ENCODE peak calls at places on chromosomes 1 and 21, in ten cellular contexts. M is stromal cell of bone marrow; O is stimulated activated CD4-positive, alpha-beta T cell treated with anti-CD3 and anti-CD28 coated beads, Interleukin-1b, Interleukin-23, amount 100 ng/mL, for 4 hours; F is cardiac septum; Y is fibroblast of lung; B is H54; L is KBM-7; A is bronchial epithelial cell; G is GM06990; J is cardiac muscle cell. W is an unnamed sample.

GRCh38 chr1:109371271-109371739 is 26.4 kb downstream of the SORT1 start:
- DNase-seq in M (peak), O (no peak), F (no peak), Y (peak), B (no peak), L (peak), A (peak), G (no peak), J (no peak), W (no peak)

GRCh38 chr1:227437495-227438008 is 119.3 kb upstream of the CDC42BPA start:
- DNase-seq in M (peak), O (no peak), F (no peak), Y (peak), B (peak), L (peak), A (peak), G (no peak), J (peak), W (peak)

GRCh38 chr21:43975469-43976098 is 36.5 kb upstream of the TRAPPC10 start:
- DNase-seq in M (peak), O (peak), F (peak), Y (peak), B (peak), L (peak), A (peak), G (peak), J (peak), W (peak)

GRCh38 chr1:43058545-43059360 is 100.1 kb upstream of the SLC2A1 start:
- DNase-seq in M (peak), O (no peak), F (no peak), Y (peak), B (peak), L (peak), A (peak), G (no peak), J (peak), W (no peak)

GRCh38 chr1:9281907-9282306 is 10.8 kb upstream of the SPSB1 start:
- DNase-seq in M (no peak), O (no peak), F (no peak), Y (no peak), B (no peak), L (no peak), A (no peak), G (no peak), J (no peak), W (no peak)

GRCh38 chr1:241598234-241598633 is 41.9 kb downstream of the CHML start:
- DNase-seq in M (no peak), O (no peak), F (no peak), Y (no peak), B (no peak), L (no peak), A (no peak), G (no peak), J (no peak), W (no peak)

GRCh38 chr1:38680801-38681510 is 178.6 kb downstream of the RRAGC start:
- DNase-seq in M (no peak), O (no peak), F (peak), Y (peak), B (no peak), L (no peak), A (peak), G (no peak), J (peak), W (no peak)

GRCh38 chr1:234565132-234565531 is 44.8 kb downstream of the IRF2BP2 start:
- DNase-seq in M (no peak), O (no peak), F (no peak), Y (peak), B (no peak), L (no peak), A (no peak), G (no peak), J (no peak), W (no peak)

GRCh38 chr1:243575070-243575469 is 275.0 kb downstream of the AKT3 start:
- DNase-seq in M (no peak), O (no peak), F (no peak), Y (peak), B (no peak), L (no peak), A (no peak), G (no peak), J (peak), W (no peak)

GRCh38 chr1:1916882-1917281 is 1.8 kb downstream of the CALML6 start:
- DNase-seq in M (no peak), O (no peak), F (no peak), Y (no peak), B (no peak), L (no peak), A (no peak), G (no peak), J (no peak), W (no peak)

GRCh38 chr1:67382292-67382691 is 47.9 kb downstream of the SERBP1 start:
- DNase-seq in M (no peak), O (no peak), F (no peak), Y (no peak), B (no peak), L (no peak), A (no peak), G (no peak), J (no peak), W (no peak)

GRCh38 chr1:149962039-149962647 is 25.5 kb upstream of the MTMR11 start:
- DNase-seq in M (peak), O (peak), F (no peak), Y (peak), B (peak), L (peak), A (peak), G (no peak), J (peak), W (peak)

GRCh38 chr1:192491804-192492554 is 83.6 kb upstream of the RGS1 start:
- DNase-seq in M (peak), O (no peak), F (no peak), Y (no peak), B (no peak), L (no peak), A (peak), G (no peak), J (no peak), W (no peak)

GRCh38 chr1:210360852-210361477 is 32.3 kb downstream of the HHAT start:
- DNase-seq in M (no peak), O (no peak), F (no peak), Y (peak), B (peak), L (peak), A (peak), G (no peak), J (peak), W (peak)

GRCh38 chr1:31019401-31019800 is 46.1 kb downstream of the PUM1 start:
- DNase-seq in M (no peak), O (no peak), F (no peak), Y (no peak), B (no peak), L (no peak), A (no peak), G (no peak), J (no peak), W (no peak)

GRCh38 chr1:22971161-22972062 is 1.3 kb downstream of the LACTBL1 start:
- DNase-seq in M (no peak), O (no peak), F (no peak), Y (peak), B (no peak), L (no peak), A (peak), G (no peak), J (peak), W (no peak)

GRCh38 chr1:220089650-220090556 is at the start of gene BPNT1:
- DNase-seq in M (peak), O (peak), F (peak), Y (peak), B (peak), L (peak), A (peak), G (peak), J (peak), W (peak)

GRCh38 chr1:110393286-110393685 is 2.5 kb upstream of the SLC16A4 start:
- DNase-seq in M (no peak), O (no peak), F (no peak), Y (no peak), B (no peak), L (no peak), A (no peak), G (no peak), J (no peak), W (no peak)

GRCh38 chr1:91020486-91020885 is 1.3 kb downstream of the ZNF644 start:
- DNase-seq in M (no peak), O (no peak), F (no peak), Y (no peak), B (no peak), L (no peak), A (no peak), G (no peak), J (no peak), W (no peak)

GRCh38 chr1:18166341-18166740 is 58.7 kb downstream of the IGSF21 start:
- DNase-seq in M (no peak), O (no peak), F (no peak), Y (no peak), B (no peak), L (no peak), A (no peak), G (no peak), J (no peak), W (no peak)

GRCh38 chr1:19305880-19306279 is 6.1 kb downstream of the AKR7A2 start:
- DNase-seq in M (no peak), O (no peak), F (no peak), Y (no peak), B (no peak), L (no peak), A (no peak), G (no peak), J (no peak), W (no peak)

GRCh38 chr1:114033961-114034360 is 54.7 kb downstream of the OLFML3 start:
- DNase-seq in M (no peak), O (no peak), F (no peak), Y (no peak), B (no peak), L (no peak), A (peak), G (no peak), J (no peak), W (no peak)

GRCh38 chr21:42721341-42721824 is 68.0 kb downstream of the PDE9A start:
- DNase-seq in M (no peak), O (no peak), F (no peak), Y (no peak), B (no peak), L (no peak), A (no peak), G (no peak), J (no peak), W (peak)

GRCh38 chr1:153678519-153679336 is at the start of gene NPR1:
- DNase-seq in M (no peak), O (no peak), F (peak), Y (no peak), B (no peak), L (no peak), A (no peak), G (peak), J (peak), W (no peak)

GRCh38 chr1:10474613-10475507 is at the start of gene PEX14:
- DNase-seq in M (peak), O (peak), F (peak), Y (peak), B (peak), L (peak), A (peak), G (peak), J (peak), W (peak)

GRCh38 chr1:203858055-203858454 is 3.3 kb upstream of the SNRPE start:
- DNase-seq in M (peak), O (no peak), F (no peak), Y (peak), B (peak), L (no peak), A (peak), G (no peak), J (no peak), W (no peak)

GRCh38 chr21:36478941-36479340 is 981 bp downstream of the CLDN14 start:
- DNase-seq in M (no peak), O (no peak), F (no peak), Y (peak), B (no peak), L (no peak), A (peak), G (no peak), J (peak), W (no peak)

GRCh38 chr1:30444850-30445249 is 278.5 kb downstream of the MATN1 start:
- DNase-seq in M (no peak), O (no peak), F (no peak), Y (peak), B (no peak), L (no peak), A (no peak), G (no peak), J (no peak), W (no peak)

GRCh38 chr1:157448666-157449065 is 103.6 kb downstream of the FCRL5 start:
- DNase-seq in M (no peak), O (no peak), F (no peak), Y (no peak), B (no peak), L (no peak), A (no peak), G (no peak), J (no peak), W (no peak)

GRCh38 chr1:148308832-148309458 is 156.9 kb upstream of the NBPF11 start:
- DNase-seq in M (no peak), O (no peak), F (no peak), Y (peak), B (no peak), L (no peak), A (peak), G (no peak), J (no peak), W (no peak)

GRCh38 chr1:229972600-229973296 is 94.3 kb upstream of the GALNT2 start:
- DNase-seq in M (no peak), O (no peak), F (no peak), Y (no peak), B (no peak), L (peak), A (no peak), G (no peak), J (no peak), W (no peak)

GRCh38 chr1:44237721-44238457 is 24.6 kb downstream of the DMAP1 start:
- DNase-seq in M (no peak), O (peak), F (no peak), Y (peak), B (no peak), L (peak), A (no peak), G (peak), J (peak), W (peak)

GRCh38 chr21:42678118-42678430 is 24.7 kb downstream of the PDE9A start:
- DNase-seq in M (no peak), O (no peak), F (no peak), Y (no peak), B (no peak), L (no peak), A (no peak), G (no peak), J (no peak), W (no peak)

GRCh38 chr1:178868700-178869099 is 2.2 kb downstream of the ANGPTL1 start:
- DNase-seq in M (no peak), O (no peak), F (no peak), Y (no peak), B (no peak), L (no peak), A (no peak), G (no peak), J (no peak), W (no peak)

GRCh38 chr1:214549604-214550338 is 1.6 kb downstream of the PTPN14 start:
- DNase-seq in M (peak), O (no peak), F (no peak), Y (peak), B (no peak), L (peak), A (no peak), G (no peak), J (no peak), W (no peak)